ENCODE peak calls at places on chromosome 22, in ten cellular contexts. E is Calu3; Y is MM.1S; L is RWPE1; R is effector CD4-positive, alpha-beta T cell; F is activated CD4-positive, CD25-positive, alpha-beta regulatory T cell treated with anti-CD3 and anti-CD28 coated beads, Interleukin-2, amount 50 U/mL, for 72 hours; O is NCI-H1930; M is cardiac fibroblast; Q is bronchial epithelial cell; I is AG20443. B is an unnamed sample.

GRCh38 chr22:47129902-47130301 is 367.5 kb downstream of the TBC1D22A start:
- DNase-seq in E (peak), Y (no peak), L (no peak), R (no peak), F (no peak), O (no peak), M (no peak), Q (peak), I (peak), B (no peak)

GRCh38 chr22:25359601-25360261 is 140.3 kb downstream of the CRYBB2 start:
- DNase-seq in E (no peak), Y (no peak), L (no peak), R (no peak), F (no peak), O (no peak), M (no peak), Q (no peak), I (no peak), B (no peak)

GRCh38 chr22:30802202-30803166 is 107.8 kb downstream of the OSBP2 start:
- DNase-seq in E (peak), Y (peak), L (peak), R (peak), F (peak), O (peak), M (peak), Q (peak), I (peak), B (no peak)

GRCh38 chr22:46069518-46070214 is 80.7 kb upstream of the PPARA start:
- DNase-seq in E (peak), Y (no peak), L (peak), R (no peak), F (no peak), O (no peak), M (peak), Q (peak), I (peak), B (peak)

GRCh38 chr22:37999640-38000272 is 15.4 kb upstream of the SOX10 start:
- DNase-seq in E (peak), Y (no peak), L (peak), R (no peak), F (no peak), O (no peak), M (peak), Q (peak), I (peak), B (peak)

GRCh38 chr22:28899199-28899853 is 16.0 kb downstream of the ZNRF3 start:
- DNase-seq in E (no peak), Y (no peak), L (peak), R (peak), F (no peak), O (no peak), M (no peak), Q (peak), I (peak), B (no peak)

GRCh38 chr22:21450858-21451331 is 16.3 kb upstream of the TMEM191C start:
- DNase-seq in E (no peak), Y (no peak), L (no peak), R (no peak), F (no peak), O (no peak), M (no peak), Q (no peak), I (no peak), B (no peak)

GRCh38 chr22:40720538-40721256 is 41.4 kb downstream of the MCHR1 start:
- DNase-seq in E (no peak), Y (no peak), L (no peak), R (no peak), F (no peak), O (no peak), M (peak), Q (no peak), I (peak), B (no peak)

GRCh38 chr22:44155115-44155514 is 25.6 kb upstream of the PARVG start:
- DNase-seq in E (no peak), Y (no peak), L (no peak), R (no peak), F (no peak), O (no peak), M (no peak), Q (no peak), I (no peak), B (no peak)

GRCh38 chr22:20404881-20405280 is 10.9 kb downstream of the ZNF74 start:
- DNase-seq in E (no peak), Y (no peak), L (no peak), R (no peak), F (no peak), O (no peak), M (no peak), Q (no peak), I (no peak), B (no peak)

GRCh38 chr22:37492428-37493344 is 6.5 kb upstream of the MFNG start:
- DNase-seq in E (peak), Y (peak), L (no peak), R (peak), F (peak), O (no peak), M (peak), Q (peak), I (peak), B (no peak)

GRCh38 chr22:39408173-39408572 is 8.6 kb downstream of the TAB1 start:
- DNase-seq in E (no peak), Y (no peak), L (no peak), R (no peak), F (no peak), O (no peak), M (no peak), Q (peak), I (peak), B (no peak)

GRCh38 chr22:45932066-45932465 is 44.9 kb downstream of the WNT7B start:
- DNase-seq in E (no peak), Y (no peak), L (no peak), R (no peak), F (no peak), O (no peak), M (peak), Q (no peak), I (no peak), B (no peak)

GRCh38 chr22:21690401-21690801 is 24.6 kb downstream of the PPIL2 start:
- DNase-seq in E (no peak), Y (peak), L (no peak), R (no peak), F (no peak), O (no peak), M (no peak), Q (no peak), I (no peak), B (no peak)

GRCh38 chr22:44181912-44182590 is 1.3 kb downstream of the PARVG start:
- DNase-seq in E (no peak), Y (no peak), L (no peak), R (peak), F (peak), O (no peak), M (no peak), Q (no peak), I (no peak), B (no peak)

GRCh38 chr22:46245515-46245914 is 4.6 kb downstream of the CDPF1 start:
- DNase-seq in E (no peak), Y (no peak), L (no peak), R (no peak), F (no peak), O (no peak), M (peak), Q (no peak), I (peak), B (no peak)

GRCh38 chr22:17945156-17945850 is 79.1 kb downstream of the MICAL3 start:
- DNase-seq in E (no peak), Y (no peak), L (no peak), R (no peak), F (no peak), O (no peak), M (no peak), Q (no peak), I (no peak), B (no peak)

GRCh38 chr22:43345761-43346261 is 2.6 kb upstream of the SCUBE1 start:
- DNase-seq in E (no peak), Y (no peak), L (no peak), R (no peak), F (no peak), O (no peak), M (no peak), Q (no peak), I (no peak), B (no peak)

GRCh38 chr22:36405671-36406070 is 17.9 kb upstream of the MYH9 start:
- DNase-seq in E (peak), Y (peak), L (no peak), R (no peak), F (no peak), O (no peak), M (peak), Q (peak), I (peak), B (no peak)

GRCh38 chr22:42283288-42284229 is 13.1 kb upstream of the TCF20 start:
- DNase-seq in E (no peak), Y (no peak), L (no peak), R (peak), F (no peak), O (no peak), M (no peak), Q (no peak), I (peak), B (no peak)

GRCh38 chr22:44160416-44160815 is 20.3 kb upstream of the PARVG start:
- DNase-seq in E (no peak), Y (no peak), L (no peak), R (no peak), F (no peak), O (no peak), M (no peak), Q (no peak), I (no peak), B (no peak)

GRCh38 chr22:31284241-31284745 is 8.0 kb downstream of the PIK3IP1 start:
- DNase-seq in E (no peak), Y (no peak), L (no peak), R (no peak), F (no peak), O (no peak), M (no peak), Q (no peak), I (no peak), B (no peak)

GRCh38 chr22:46180370-46181137 is 30.2 kb downstream of the PPARA start:
- DNase-seq in E (peak), Y (no peak), L (no peak), R (no peak), F (no peak), O (no peak), M (peak), Q (no peak), I (no peak), B (no peak)